ENCODE peak calls at places on chromosomes 1 and 21, in eight cellular contexts. C is right cardiac atrium, D is tibial artery, B is heart right ventricle, J is iPS DF 6.9, X is mucosa of descending colon, P is A549, T is A673. K is an unnamed sample. For H3K9me3, the result is how much of the 10 kb centered on the place peaks cover.

GRCh38 chr1:21623411-21623961 is 45.7 kb downstream of the RAP1GAP start:
- DNase-seq in C (no peak), D (no peak), B (no peak), J (no peak), X (peak), P (peak), T (no peak), K (no peak)

GRCh38 chr1:10734900-10735602 is 61.4 kb downstream of the CASZ1 start:
- DNase-seq in C (peak), D (no peak), B (peak), J (no peak), X (no peak), P (no peak), T (peak), K (peak)

GRCh38 chr21:32693581-32693980 is 34.2 kb downstream of the SYNJ1 start:
- DNase-seq in C (no peak), D (no peak), B (no peak), J (no peak), X (no peak), P (no peak), T (no peak), K (no peak)

GRCh38 chr1:26017606-26018005 is 4.0 kb upstream of the EXTL1 start:
- DNase-seq in C (no peak), D (no peak), B (no peak), J (no peak), X (no peak), P (no peak), T (no peak), K (no peak)

GRCh38 chr1:218711884-218712674 is 366.9 kb downstream of the TGFB2 start:
- DNase-seq in C (peak), D (no peak), B (no peak), J (no peak), X (no peak), P (peak), T (peak), K (no peak)

GRCh38 chr1:198604973-198605372 is 33.9 kb upstream of the PTPRC start:
- DNase-seq in C (no peak), D (no peak), B (no peak), J (no peak), X (no peak), P (no peak), T (no peak), K (no peak)

GRCh38 chr1:21287905-21288514 is 2.3 kb downstream of the ECE1 start:
- DNase-seq in C (no peak), D (no peak), B (no peak), J (no peak), X (peak), P (no peak), T (no peak), K (no peak)

GRCh38 chr1:29630756-29631155 is 394.4 kb downstream of the PTPRU start:
- DNase-seq in C (no peak), D (no peak), B (no peak), J (no peak), X (no peak), P (no peak), T (no peak), K (no peak)

GRCh38 chr1:204992499-204992898 is 50.5 kb upstream of the CNTN2 start:
- DNase-seq in C (no peak), D (no peak), B (no peak), J (no peak), X (no peak), P (no peak), T (no peak), K (no peak)

GRCh38 chr1:204994086-204994862 is 48.7 kb upstream of the CNTN2 start:
- DNase-seq in C (no peak), D (no peak), B (no peak), J (no peak), X (no peak), P (no peak), T (no peak), K (no peak)

GRCh38 chr1:204991342-204991844 is 51.6 kb upstream of the CNTN2 start:
- DNase-seq in C (no peak), D (no peak), B (no peak), J (peak), X (no peak), P (no peak), T (no peak), K (no peak)

GRCh38 chr1:204990721-204991341 is 52.2 kb upstream of the CNTN2 start:
- DNase-seq in C (no peak), D (no peak), B (no peak), J (no peak), X (no peak), P (no peak), T (no peak), K (no peak)

DNA sequence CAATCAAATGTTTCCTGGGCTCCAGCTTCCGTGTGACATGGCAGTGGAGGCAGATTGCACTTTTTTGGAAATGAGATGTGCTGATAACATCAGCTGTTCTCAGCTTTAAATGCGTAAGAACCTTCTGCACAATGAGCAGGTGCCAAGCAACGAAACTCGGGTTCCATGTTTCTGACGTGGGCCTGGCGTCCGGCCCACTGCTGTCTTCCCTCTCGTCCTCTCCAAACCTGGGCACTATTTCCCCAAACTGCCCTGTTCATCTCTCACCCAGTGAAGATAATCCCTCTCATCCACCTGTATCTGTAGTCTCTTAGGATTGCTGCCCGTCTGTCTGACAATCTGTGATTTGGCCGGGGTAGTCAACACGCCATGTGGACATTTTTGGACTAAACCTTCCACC is 50.1 kb upstream of the CNTN2 start:
- DNase-seq in C (no peak), D (no peak), B (no peak), J (no peak), X (no peak), P (no peak), T (no peak), K (no peak)
- H3K9me3 ChIP-seq in C (under half), D (under half), B (under half), J (under half), X (under half), P (under half), T (under half), K (under half)

DNA sequence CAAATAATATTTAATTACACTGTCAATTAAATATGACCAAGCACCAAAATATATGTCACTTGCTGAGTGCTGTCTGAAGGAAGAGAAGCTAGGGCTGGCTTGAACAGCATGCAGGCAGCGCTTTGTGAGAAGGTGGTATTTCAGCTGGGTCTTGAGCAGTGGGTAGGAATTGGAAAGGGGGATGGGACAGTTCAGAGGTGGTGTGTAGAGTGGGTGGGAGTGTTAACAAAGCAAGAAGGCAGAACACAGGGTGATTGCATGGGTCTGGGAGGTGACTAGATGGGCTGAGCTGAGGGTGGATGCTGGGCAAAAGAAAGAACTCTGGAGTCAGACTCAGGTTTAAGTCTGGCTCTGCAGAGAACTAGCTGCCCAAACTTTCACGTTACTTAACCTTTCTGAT is 14.3 kb upstream of the ETV3 start:
- DNase-seq in C (no peak), D (no peak), B (no peak), J (no peak), X (no peak), P (no peak), T (no peak), K (no peak)
- H3K9me3 ChIP-seq in C (under half), D (under half), B (under half), J (under half), X (under half), P (under half), T (under half), K (under half)

GRCh38 chr21:28083350-28083749 is 909.3 kb downstream of the LTN1 start:
- DNase-seq in C (no peak), D (no peak), B (no peak), J (no peak), X (no peak), P (no peak), T (no peak), K (no peak)
- H3K9me3 ChIP-seq in C (under half), D (under half), B (under half), J (under half), X (under half), P (under half), T (under half), K (under half)

GRCh38 chr1:14656384-14656937 is 58.0 kb downstream of the KAZN start:
- DNase-seq in C (no peak), D (no peak), B (no peak), J (no peak), X (no peak), P (no peak), T (no peak), K (no peak)
- H3K9me3 ChIP-seq in C (under half), D (under half), B (under half), J (under half), X (under half), P (under half), T (under half), K (under half)

DNA sequence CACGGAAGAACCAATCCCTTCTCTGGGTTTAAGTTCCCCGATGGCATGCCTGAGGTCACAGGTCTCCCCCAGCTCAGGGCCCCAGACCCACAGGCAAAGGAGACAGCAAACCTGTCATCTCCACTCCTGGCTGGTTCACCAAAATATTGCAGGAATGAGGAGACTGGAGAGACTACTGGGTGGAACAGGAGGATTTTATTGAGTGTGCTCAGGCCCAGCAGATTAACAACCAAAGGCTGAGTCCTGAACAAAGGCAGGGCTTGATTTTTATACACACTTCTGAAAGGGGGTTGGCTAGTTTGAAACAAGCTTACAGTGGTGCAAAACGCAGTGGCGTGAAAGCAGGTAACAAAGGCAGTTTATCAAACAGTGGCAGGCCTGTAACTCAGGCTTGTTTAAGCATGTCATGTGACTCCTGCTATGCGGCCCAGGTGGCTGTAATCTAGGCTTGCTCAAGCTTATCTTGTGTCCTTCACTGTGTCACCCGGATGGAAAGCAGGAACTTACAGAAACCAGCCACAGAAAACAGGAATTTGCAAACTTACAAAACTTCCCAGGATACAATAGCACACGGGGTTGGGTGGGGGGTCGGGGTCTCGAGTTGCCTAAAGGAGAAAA is 27.4 kb upstream of the KCNJ15 start:
- DNase-seq in C (no peak), D (no peak), B (no peak), J (peak), X (no peak), P (peak), T (no peak), K (no peak)
- H3K9me3 ChIP-seq in C (under half), D (under half), B (half or more), J (under half), X (under half), P (under half), T (under half), K (half or more)

GRCh38 chr1:178733972-178734371 is 8.9 kb downstream of the RALGPS2 start:
- DNase-seq in C (no peak), D (no peak), B (no peak), J (no peak), X (no peak), P (no peak), T (no peak), K (no peak)
- H3K9me3 ChIP-seq in C (under half), D (under half), B (under half), J (under half), X (under half), P (under half), T (under half), K (under half)

DNA sequence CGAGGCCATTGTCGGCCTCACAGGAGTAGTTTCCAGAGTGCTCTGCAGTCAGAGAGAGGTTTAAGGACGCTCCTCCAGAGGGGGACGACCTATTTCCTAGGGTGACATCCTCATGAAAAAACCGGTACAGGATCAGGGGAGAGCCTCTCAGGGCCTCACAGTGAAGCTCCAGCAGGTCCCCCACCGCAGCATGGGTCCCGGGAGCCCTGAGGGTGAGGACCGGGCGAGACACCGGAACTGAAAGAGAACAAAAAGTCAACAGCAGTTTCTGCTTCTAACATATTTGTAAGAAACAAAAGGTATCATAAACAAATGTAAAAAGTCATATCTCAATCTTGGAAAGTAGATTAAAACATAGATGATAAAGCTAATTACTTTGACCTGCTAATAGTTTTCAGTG is 31.3 kb downstream of the FCRL5 start:
- DNase-seq in C (no peak), D (no peak), B (no peak), J (no peak), X (no peak), P (no peak), T (no peak), K (no peak)
- H3K9me3 ChIP-seq in C (under half), D (under half), B (under half), J (under half), X (under half), P (under half), T (under half), K (under half)

GRCh38 chr1:4485878-4486277 is 168.5 kb upstream of the AJAP1 start:
- DNase-seq in C (no peak), D (no peak), B (no peak), J (no peak), X (no peak), P (no peak), T (no peak), K (no peak)

GRCh38 chr1:4488018-4488417 is 166.4 kb upstream of the AJAP1 start:
- DNase-seq in C (no peak), D (no peak), B (no peak), J (no peak), X (no peak), P (no peak), T (no peak), K (no peak)

GRCh38 chr1:4489486-4489885 is 164.9 kb upstream of the AJAP1 start:
- DNase-seq in C (no peak), D (no peak), B (no peak), J (no peak), X (no peak), P (no peak), T (no peak), K (no peak)

GRCh38 chr1:4485398-4485797 is 169.0 kb upstream of the AJAP1 start:
- DNase-seq in C (no peak), D (no peak), B (no peak), J (no peak), X (no peak), P (no peak), T (no peak), K (no peak)

DNA sequence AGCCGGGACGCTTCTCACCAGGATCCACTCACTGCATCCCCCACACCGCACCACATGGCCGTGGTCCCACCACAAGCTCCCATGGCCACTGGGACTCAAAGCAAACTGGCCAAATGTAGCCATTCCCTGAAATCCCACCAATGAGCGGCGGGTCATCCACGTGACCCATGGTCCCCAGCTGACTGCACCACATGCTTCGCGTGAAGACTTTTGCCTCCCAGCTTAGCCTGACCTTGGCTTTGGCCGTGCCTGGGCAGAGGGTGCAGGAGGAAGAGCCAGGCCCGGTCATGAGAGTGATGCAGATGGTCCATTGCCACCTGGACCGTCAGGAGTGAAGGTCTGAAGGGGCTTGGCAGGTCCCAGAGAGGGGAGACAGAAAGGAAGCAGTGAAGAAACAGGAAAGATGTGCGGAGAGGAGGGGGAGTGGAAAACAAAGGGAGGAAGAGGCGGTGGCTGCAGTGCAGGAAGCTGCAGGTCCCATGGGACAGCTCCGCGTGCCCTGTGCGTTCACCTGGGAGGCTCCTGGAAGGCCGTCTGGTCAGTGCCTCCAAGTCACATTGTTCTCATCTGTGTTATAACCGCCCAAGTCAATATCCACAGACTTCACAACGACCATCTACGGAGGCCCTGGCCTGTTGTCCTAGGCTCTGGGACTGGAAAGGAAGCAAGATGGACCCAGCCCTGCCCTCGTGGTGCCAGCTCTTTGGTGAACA is 167.8 kb upstream of the AJAP1 start:
- DNase-seq in C (no peak), D (no peak), B (no peak), J (no peak), X (no peak), P (no peak), T (no peak), K (no peak)
- H3K9me3 ChIP-seq in C (under half), D (under half), B (under half), J (under half), X (under half), P (under half), T (under half), K (under half)

DNA sequence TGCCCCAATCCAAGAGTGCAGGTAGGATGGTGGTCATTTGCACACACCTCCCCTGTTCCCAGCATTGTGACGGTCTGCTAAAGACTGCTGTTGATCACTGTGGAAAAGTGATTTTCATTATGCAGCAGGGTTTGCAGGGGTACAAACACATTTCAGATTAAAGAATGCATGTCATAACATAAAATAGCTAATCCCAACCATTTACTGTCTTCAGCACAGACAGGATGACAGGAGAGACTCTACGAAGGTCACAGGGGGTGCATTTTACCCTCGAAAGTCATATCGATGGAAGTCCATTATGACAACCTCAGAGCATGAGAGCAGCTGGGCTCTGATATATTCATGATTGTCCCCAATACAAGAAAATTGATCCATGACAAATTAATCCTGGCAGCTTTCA is 302.6 kb downstream of the AJAP1 start:
- DNase-seq in C (no peak), D (no peak), B (no peak), J (no peak), X (no peak), P (no peak), T (no peak), K (no peak)
- H3K9me3 ChIP-seq in C (under half), D (under half), B (under half), J (under half), X (under half), P (under half), T (under half), K (under half)

GRCh38 chr1:61605607-61606321 is 119.2 kb downstream of the TM2D1 start:
- DNase-seq in C (no peak), D (no peak), B (no peak), J (no peak), X (no peak), P (no peak), T (no peak), K (no peak)
- H3K9me3 ChIP-seq in C (under half), D (under half), B (under half), J (under half), X (under half), P (under half), T (under half), K (under half)